ENCODE peak calls at places on chromosome 18, in five cellular contexts. One of them, this sample, is unnamed.

GRCh38 chr18:65769653-65770052 is 18.8 kb downstream of the CDH7 start:
- DNase-seq in activated CD4-positive, CD25-positive, alpha-beta regulatory T cell: no peak
- DNase-seq in ovary: no peak
- DNase-seq in GM13977: no peak
- DNase-seq in tibial nerve: no peak
- DNase-seq in this sample: no peak

GRCh38 chr18:79394438-79395307 is 1.1 kb upstream of the NFATC1 start:
- DNase-seq in activated CD4-positive, CD25-positive, alpha-beta regulatory T cell: peak
- DNase-seq in ovary: no peak
- DNase-seq in GM13977: peak
- DNase-seq in tibial nerve: peak
- DNase-seq in this sample: peak

GRCh38 chr18:1039421-1039820 is 134.8 kb downstream of the ADCYAP1 start:
- DNase-seq in activated CD4-positive, CD25-positive, alpha-beta regulatory T cell: no peak
- DNase-seq in ovary: no peak
- DNase-seq in GM13977: no peak
- DNase-seq in tibial nerve: no peak
- DNase-seq in this sample: no peak

GRCh38 chr18:3261393-3262233 is at the start of gene MYL12B:
- DNase-seq in activated CD4-positive, CD25-positive, alpha-beta regulatory T cell: peak
- DNase-seq in ovary: peak
- DNase-seq in GM13977: peak
- DNase-seq in tibial nerve: peak
- DNase-seq in this sample: peak

GRCh38 chr18:38706373-38706772 is 1140.8 kb upstream of the CELF4 start:
- DNase-seq in activated CD4-positive, CD25-positive, alpha-beta regulatory T cell: no peak
- DNase-seq in ovary: no peak
- DNase-seq in GM13977: no peak
- DNase-seq in tibial nerve: no peak
- DNase-seq in this sample: no peak

GRCh38 chr18:26415041-26415440 is 133.3 kb downstream of the KCTD1 start:
- DNase-seq in activated CD4-positive, CD25-positive, alpha-beta regulatory T cell: no peak
- DNase-seq in ovary: no peak
- DNase-seq in GM13977: no peak
- DNase-seq in tibial nerve: no peak
- DNase-seq in this sample: no peak

GRCh38 chr18:52422985-52423601 is 83.1 kb downstream of the DCC start:
- DNase-seq in activated CD4-positive, CD25-positive, alpha-beta regulatory T cell: no peak
- DNase-seq in ovary: no peak
- DNase-seq in GM13977: no peak
- DNase-seq in tibial nerve: no peak
- DNase-seq in this sample: no peak

GRCh38 chr18:39037925-39038324 is 1472.3 kb upstream of the CELF4 start:
- DNase-seq in activated CD4-positive, CD25-positive, alpha-beta regulatory T cell: no peak
- DNase-seq in ovary: no peak
- DNase-seq in GM13977: no peak
- DNase-seq in tibial nerve: no peak
- DNase-seq in this sample: no peak

GRCh38 chr18:37913051-37913450 is 347.5 kb upstream of the CELF4 start:
- DNase-seq in activated CD4-positive, CD25-positive, alpha-beta regulatory T cell: no peak
- DNase-seq in ovary: no peak
- DNase-seq in GM13977: no peak
- DNase-seq in tibial nerve: no peak
- DNase-seq in this sample: no peak

GRCh38 chr18:8519102-8519501 is 90.1 kb upstream of the RAB12 start:
- DNase-seq in activated CD4-positive, CD25-positive, alpha-beta regulatory T cell: no peak
- DNase-seq in ovary: no peak
- DNase-seq in GM13977: no peak
- DNase-seq in tibial nerve: no peak
- DNase-seq in this sample: no peak

GRCh38 chr18:74994502-74995403 is 214.2 kb downstream of the PTGR3 start:
- DNase-seq in activated CD4-positive, CD25-positive, alpha-beta regulatory T cell: no peak
- DNase-seq in ovary: no peak
- DNase-seq in GM13977: peak
- DNase-seq in tibial nerve: no peak
- DNase-seq in this sample: peak

GRCh38 chr18:76075777-76076176 is 419.3 kb downstream of the ZNF516 start:
- DNase-seq in activated CD4-positive, CD25-positive, alpha-beta regulatory T cell: no peak
- DNase-seq in ovary: no peak
- DNase-seq in GM13977: no peak
- DNase-seq in tibial nerve: no peak
- DNase-seq in this sample: no peak

GRCh38 chr18:56678836-56679565 is 27.8 kb downstream of the WDR7 start:
- DNase-seq in activated CD4-positive, CD25-positive, alpha-beta regulatory T cell: no peak
- DNase-seq in ovary: no peak
- DNase-seq in GM13977: no peak
- DNase-seq in tibial nerve: no peak
- DNase-seq in this sample: no peak

GRCh38 chr18:77271720-77272481 is 22.3 kb downstream of the GALR1 start:
- DNase-seq in activated CD4-positive, CD25-positive, alpha-beta regulatory T cell: no peak
- DNase-seq in ovary: no peak
- DNase-seq in GM13977: no peak
- DNase-seq in tibial nerve: no peak
- DNase-seq in this sample: no peak

GRCh38 chr18:29157905-29158304 is 981.0 kb upstream of the CDH2 start:
- DNase-seq in activated CD4-positive, CD25-positive, alpha-beta regulatory T cell: no peak
- DNase-seq in ovary: no peak
- DNase-seq in GM13977: no peak
- DNase-seq in tibial nerve: no peak
- DNase-seq in this sample: no peak

GRCh38 chr18:9858642-9859041 is 27.1 kb upstream of the TXNDC2 start:
- DNase-seq in activated CD4-positive, CD25-positive, alpha-beta regulatory T cell: no peak
- DNase-seq in ovary: no peak
- DNase-seq in GM13977: no peak
- DNase-seq in tibial nerve: no peak
- DNase-seq in this sample: no peak

GRCh38 chr18:3186678-3187658 is 32.8 kb downstream of the MYOM1 start:
- DNase-seq in activated CD4-positive, CD25-positive, alpha-beta regulatory T cell: no peak
- DNase-seq in ovary: peak
- DNase-seq in GM13977: no peak
- DNase-seq in tibial nerve: no peak
- DNase-seq in this sample: no peak

GRCh38 chr18:6997802-6998201 is 119.8 kb downstream of the LAMA1 start:
- DNase-seq in activated CD4-positive, CD25-positive, alpha-beta regulatory T cell: no peak
- DNase-seq in ovary: no peak
- DNase-seq in GM13977: no peak
- DNase-seq in tibial nerve: no peak
- DNase-seq in this sample: no peak

GRCh38 chr18:21083017-21083416 is 28.6 kb downstream of the ROCK1 start:
- DNase-seq in activated CD4-positive, CD25-positive, alpha-beta regulatory T cell: no peak
- DNase-seq in ovary: no peak
- DNase-seq in GM13977: no peak
- DNase-seq in tibial nerve: no peak
- DNase-seq in this sample: no peak

GRCh38 chr18:13570856-13571495 is 155.4 kb downstream of the FAM210A start:
- DNase-seq in activated CD4-positive, CD25-positive, alpha-beta regulatory T cell: no peak
- DNase-seq in ovary: no peak
- DNase-seq in GM13977: no peak
- DNase-seq in tibial nerve: no peak
- DNase-seq in this sample: no peak

GRCh38 chr18:907880-908512 is 3.3 kb downstream of the ADCYAP1 start:
- DNase-seq in activated CD4-positive, CD25-positive, alpha-beta regulatory T cell: no peak
- DNase-seq in ovary: no peak
- DNase-seq in GM13977: peak
- DNase-seq in tibial nerve: no peak
- DNase-seq in this sample: no peak

GRCh38 chr18:7856733-7857132 is 289.6 kb downstream of the PTPRM start:
- DNase-seq in activated CD4-positive, CD25-positive, alpha-beta regulatory T cell: no peak
- DNase-seq in ovary: no peak
- DNase-seq in GM13977: no peak
- DNase-seq in tibial nerve: no peak
- DNase-seq in this sample: no peak

GRCh38 chr18:42936289-42936688 is 179.2 kb downstream of the RIT2 start:
- DNase-seq in activated CD4-positive, CD25-positive, alpha-beta regulatory T cell: no peak
- DNase-seq in ovary: no peak
- DNase-seq in GM13977: no peak
- DNase-seq in tibial nerve: no peak
- DNase-seq in this sample: no peak

GRCh38 chr18:55384551-55385275 is 203.3 kb downstream of the TCF4 start:
- DNase-seq in activated CD4-positive, CD25-positive, alpha-beta regulatory T cell: no peak
- DNase-seq in ovary: no peak
- DNase-seq in GM13977: peak
- DNase-seq in tibial nerve: no peak
- DNase-seq in this sample: peak

GRCh38 chr18:79904357-79905147 is 46.9 kb downstream of the SLC66A2 start:
- DNase-seq in activated CD4-positive, CD25-positive, alpha-beta regulatory T cell: no peak
- DNase-seq in ovary: no peak
- DNase-seq in GM13977: no peak
- DNase-seq in tibial nerve: no peak
- DNase-seq in this sample: no peak

GRCh38 chr18:12059334-12060181 is 34.1 kb upstream of the ANKRD62 start:
- DNase-seq in activated CD4-positive, CD25-positive, alpha-beta regulatory T cell: no peak
- DNase-seq in ovary: no peak
- DNase-seq in GM13977: no peak
- DNase-seq in tibial nerve: no peak
- DNase-seq in this sample: no peak

GRCh38 chr18:45749918-45750689 is 26.1 kb downstream of the SLC14A1 start:
- DNase-seq in activated CD4-positive, CD25-positive, alpha-beta regulatory T cell: no peak
- DNase-seq in ovary: no peak
- DNase-seq in GM13977: no peak
- DNase-seq in tibial nerve: no peak
- DNase-seq in this sample: no peak